ENCODE peak calls at places on chromosomes 6 and 20, in seven cellular contexts. B is endodermal cell, O is transverse colon, K is stomach, L is left lung, M is natural killer cell, N is GM12878. J is an unnamed sample.

GRCh38 chr6:44254201-44254956 is 2.9 kb downstream of the SLC35B2 start:
- DNase-seq in K (no peak), L (no peak), M (no peak), B (peak), N (no peak), O (no peak), J (no peak)

GRCh38 chr6:1404066-1404712 is 14.8 kb downstream of the FOXF2 start:
- DNase-seq in N (no peak), M (no peak), L (no peak), O (no peak), B (no peak), K (peak), J (no peak)

GRCh38 chr6:87393026-87393622 is 14.6 kb upstream of the CFAP206 start:
- DNase-seq in N (no peak), O (no peak), K (no peak), L (no peak), M (peak), B (no peak), J (no peak)

GRCh38 chr20:57735831-57736737 is 26.3 kb upstream of the PMEPA1 start:
- DNase-seq in M (no peak), L (no peak), N (no peak), B (no peak), K (no peak), O (no peak), J (no peak)

GRCh38 chr6:124974770-124975377 is 12.6 kb downstream of the RNF217 start:
- DNase-seq in B (no peak), O (no peak), L (no peak), N (no peak), K (no peak), M (no peak), J (no peak)

GRCh38 chr6:46888578-46888977 is 33.2 kb downstream of the ADGRF5 start:
- DNase-seq in K (no peak), O (no peak), B (no peak), N (no peak), L (no peak), M (no peak), J (no peak)

GRCh38 chr6:125913864-125914351 is 42.7 kb upstream of the HINT3 start:
- DNase-seq in N (no peak), K (no peak), O (peak), L (no peak), B (no peak), M (no peak), J (no peak)

GRCh38 chr6:117156701-117157100 is 108.7 kb upstream of the VGLL2 start:
- DNase-seq in O (no peak), L (no peak), M (no peak), B (no peak), N (no peak), K (no peak), J (no peak)

GRCh38 chr6:684831-685636 is 7.9 kb downstream of the EXOC2 start:
- DNase-seq in L (no peak), O (no peak), N (peak), K (no peak), B (no peak), M (no peak), J (no peak)

GRCh38 chr6:159894991-159895390 is 4.2 kb downstream of the MAS1 start:
- DNase-seq in O (peak), N (no peak), K (peak), L (no peak), B (no peak), M (no peak), J (no peak)

GRCh38 chr20:56504373-56505005 is 20.1 kb upstream of the FAM209A start:
- DNase-seq in N (no peak), O (no peak), M (no peak), B (peak), L (no peak), K (no peak), J (no peak)

GRCh38 chr20:63284544-63284949 is 8.4 kb upstream of the COL20A1 start:
- DNase-seq in M (no peak), O (no peak), K (no peak), L (no peak), N (no peak), B (no peak), J (no peak)

GRCh38 chr6:133241088-133241900 is at the start of gene EYA4:
- DNase-seq in O (no peak), L (no peak), M (no peak), B (peak), N (no peak), K (no peak), J (no peak)

GRCh38 chr6:54719633-54720032 is 126.9 kb upstream of the FAM83B start:
- DNase-seq in B (no peak), L (no peak), M (no peak), K (no peak), N (no peak), O (no peak), J (no peak)

GRCh38 chr20:32037929-32038328 is 14.1 kb upstream of the HCK start:
- DNase-seq in O (no peak), M (no peak), N (no peak), B (no peak), L (no peak), K (no peak), J (no peak)

GRCh38 chr6:12637960-12638641 is 78.5 kb upstream of the PHACTR1 start:
- DNase-seq in O (peak), N (peak), K (peak), B (peak), M (no peak), L (peak), J (peak)

GRCh38 chr6:142489722-142490610 is 188.2 kb downstream of the ADGRG6 start:
- DNase-seq in O (no peak), M (no peak), K (no peak), L (no peak), B (no peak), N (no peak), J (no peak)

GRCh38 chr6:35181933-35182612 is 31.7 kb upstream of the SCUBE3 start:
- DNase-seq in L (peak), B (peak), N (no peak), M (no peak), K (peak), O (peak), J (no peak)

GRCh38 chr6:160348552-160349441 is 619 bp downstream of the SLC22A3 start:
- DNase-seq in K (peak), B (peak), M (no peak), N (no peak), O (peak), L (no peak), J (no peak)

GRCh38 chr6:139777202-139777970 is 402.9 kb upstream of the CITED2 start:
- DNase-seq in L (no peak), K (no peak), M (no peak), N (no peak), B (no peak), O (no peak), J (no peak)

GRCh38 chr20:44418069-44418905 is 57.4 kb upstream of the TTPAL start:
- DNase-seq in B (no peak), N (no peak), O (no peak), M (no peak), K (no peak), L (no peak), J (no peak)

GRCh38 chr6:2843138-2843740 is 1.6 kb upstream of the SERPINB1 start:
- DNase-seq in M (no peak), N (no peak), L (no peak), K (no peak), B (no peak), O (no peak), J (no peak)

GRCh38 chr20:60352017-60352416 is 393.8 kb downstream of the CDH26 start:
- DNase-seq in O (no peak), K (no peak), N (no peak), L (no peak), M (no peak), B (no peak), J (no peak)

GRCh38 chr6:116015983-116016382 is 44.7 kb downstream of the FRK start:
- DNase-seq in B (no peak), K (no peak), N (no peak), M (no peak), O (peak), L (no peak), J (no peak)

GRCh38 chr6:153231048-153231635 is 100.1 kb upstream of the RGS17 start:
- DNase-seq in O (peak), N (no peak), K (peak), B (peak), L (peak), M (no peak), J (no peak)

GRCh38 chr6:24961852-24962251 is 26.1 kb upstream of the RIPOR2 start:
- DNase-seq in B (no peak), M (no peak), K (no peak), O (no peak), L (no peak), N (no peak), J (no peak)

GRCh38 chr6:56724455-56724854 is 81.8 kb upstream of the DST start:
- DNase-seq in L (no peak), N (no peak), K (no peak), O (no peak), B (no peak), M (no peak), J (no peak)

GRCh38 chr6:105077592-105078463 is 102.0 kb downstream of the POPDC3 start:
- DNase-seq in O (no peak), B (no peak), M (no peak), K (no peak), N (no peak), L (no peak), J (no peak)
- TF ChIP-seq CTCF in O (peak), B (peak), M (no peak), K (no peak), N (peak), L (no peak), J (peak)

GRCh38 chr20:5149892-5150225 is 23.1 kb downstream of the CDS2 start:
- DNase-seq in O (no peak), M (no peak), N (no peak), K (no peak), B (no peak), L (no peak), J (no peak)

GRCh38 chr20:5146302-5146653 is 19.5 kb downstream of the CDS2 start:
- DNase-seq in K (no peak), O (no peak), L (no peak), N (no peak), B (no peak), M (no peak), J (no peak)

GRCh38 chr20:5150226-5151076 is 23.6 kb downstream of the CDS2 start:
- DNase-seq in M (no peak), O (no peak), L (no peak), N (no peak), B (no peak), K (no peak), J (no peak)

GRCh38 chr20:5147193-5147592 is 20.4 kb downstream of the CDS2 start:
- DNase-seq in O (no peak), L (no peak), K (no peak), B (no peak), N (no peak), M (no peak), J (peak)

DNA sequence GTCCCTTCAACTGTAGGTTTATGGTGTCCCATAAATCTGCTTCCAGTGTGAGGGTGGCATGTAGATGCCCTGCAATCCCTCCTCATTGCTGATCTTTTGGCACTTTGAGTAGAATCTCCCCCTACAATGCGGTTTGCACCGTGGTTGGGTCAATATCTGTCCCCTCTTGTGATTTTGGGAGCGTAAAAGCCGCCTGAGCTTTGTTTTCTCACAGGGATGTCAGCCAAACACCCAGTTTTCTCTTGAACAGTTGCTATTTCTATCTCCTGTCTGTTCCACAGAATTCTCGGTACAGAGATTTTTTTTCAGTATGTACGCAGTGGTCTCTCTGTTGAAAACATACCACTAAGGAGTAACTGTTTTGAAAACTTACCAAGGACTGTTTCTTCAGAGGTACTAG is 21.8 kb downstream of the CDS2 start:
- DNase-seq in K (no peak), M (no peak), L (no peak), N (no peak), O (no peak), B (no peak), J (no peak)
- TF ChIP-seq CTCF in K (no peak), M (no peak), L (no peak), N (no peak), O (no peak), B (no peak), J (no peak)

GRCh38 chr6:43213431-43213830 is 15.8 kb downstream of the DNPH1 start:
- DNase-seq in K (no peak), N (no peak), M (no peak), L (no peak), O (no peak), B (no peak), J (no peak)

GRCh38 chr6:43207286-43207685 is 22.0 kb downstream of the DNPH1 start:
- DNase-seq in O (no peak), K (no peak), B (no peak), N (no peak), L (no peak), M (no peak), J (no peak)

GRCh38 chr6:43215066-43215465 is 14.2 kb downstream of the DNPH1 start:
- DNase-seq in N (no peak), K (no peak), M (no peak), O (no peak), B (no peak), L (no peak), J (no peak)

GRCh38 chr6:43216200-43216599 is 13.1 kb downstream of the DNPH1 start:
- DNase-seq in M (no peak), N (no peak), B (no peak), K (no peak), L (no peak), O (no peak), J (no peak)

DNA sequence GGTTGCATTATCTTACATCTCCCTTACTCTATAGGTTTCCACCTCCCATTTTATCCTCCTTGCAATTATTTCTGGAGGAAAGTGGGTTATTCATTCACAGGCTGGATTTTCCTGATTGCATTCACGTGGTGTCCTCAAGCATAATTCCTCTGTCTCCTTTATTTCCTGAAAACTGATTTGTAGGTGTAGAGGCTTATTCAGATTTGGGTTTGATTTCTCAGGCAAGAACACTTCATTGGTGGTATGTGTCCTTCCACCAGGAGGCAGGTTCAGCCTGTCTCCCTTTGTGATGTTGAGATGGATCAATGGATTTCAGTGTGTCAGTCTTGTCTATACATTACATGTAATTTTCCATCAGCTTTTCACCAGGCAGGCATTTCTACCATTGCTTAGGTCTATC is 17.3 kb downstream of the DNPH1 start:
- DNase-seq in B (no peak), L (no peak), O (no peak), M (no peak), N (no peak), K (no peak), J (no peak)
- TF ChIP-seq CTCF in B (peak), L (no peak), O (no peak), M (no peak), N (peak), K (no peak), J (no peak)

DNA sequence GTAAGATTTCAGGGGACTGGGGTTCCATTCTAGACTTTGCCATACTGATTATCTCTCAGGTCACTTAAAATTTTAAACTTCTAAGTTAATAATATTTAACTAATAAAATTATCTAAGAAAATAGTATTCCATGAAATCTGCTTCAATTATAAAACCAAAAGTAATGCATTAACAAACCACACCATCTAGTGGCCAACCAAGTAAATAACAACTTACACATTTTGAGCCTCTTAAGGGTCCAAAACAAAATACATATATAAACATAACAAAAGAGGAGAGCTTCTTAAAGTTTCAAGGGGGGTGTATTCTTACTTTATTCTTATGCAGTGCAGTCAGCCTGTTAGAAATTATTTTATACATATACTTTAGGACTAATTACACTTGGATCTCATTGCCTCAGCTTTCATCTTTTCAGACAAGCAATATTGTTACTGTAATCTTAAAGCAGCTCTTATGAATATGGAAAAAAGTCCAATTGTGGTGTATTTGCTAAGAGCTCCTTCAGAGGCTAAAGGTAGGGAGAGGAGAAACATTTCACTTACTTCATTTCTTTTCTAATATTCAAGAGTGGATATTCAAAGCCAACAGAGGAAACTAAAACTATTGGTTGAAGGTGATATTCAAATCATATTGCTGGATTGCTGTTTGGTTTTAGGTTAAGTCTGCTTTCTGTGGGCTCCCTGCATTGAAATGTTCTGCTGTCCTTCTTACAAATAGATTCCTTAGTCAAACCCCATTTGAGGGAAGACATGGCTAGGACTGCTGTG is 199.7 kb upstream of the SIM1 start:
- DNase-seq in K (no peak), N (no peak), B (no peak), L (no peak), M (no peak), O (no peak), J (no peak)
- TF ChIP-seq CTCF in K (no peak), N (peak), B (peak), L (peak), M (peak), O (peak), J (peak)